ENCODE peak calls at places on chromosomes 13 and 19, in six cellular contexts. E is GM12878; B is CD8-positive, alpha-beta memory T cell; Q is CD4-positive, CD25-positive, alpha-beta regulatory T cell; H is tibial artery; O is cardiac muscle cell. X is an unnamed sample.
A peak's percentile ranks its signal among the peaks of the same experiment; 100 is the strongest.

GRCh38 chr13:51905787-51906186 is 44.0 kb downstream of the CCDC70 start:
- DNase-seq in Q (no peak), B (no peak), O (no peak), E (no peak), H (no peak), X (no peak)

GRCh38 chr13:37187110-37187509 is 81.6 kb upstream of the CSNK1A1L start:
- DNase-seq in Q (no peak), O (peak; percentile 13), E (no peak), H (no peak), B (no peak), X (no peak)

GRCh38 chr13:98349731-98350305 is 172.7 kb upstream of the RNF113B start:
- DNase-seq in H (no peak), O (no peak), Q (no peak), B (no peak), E (no peak), X (no peak)

GRCh38 chr19:36110487-36111199 is at the start of gene OVOL3:
- DNase-seq in E (no peak), O (no peak), H (no peak), B (no peak), Q (no peak), X (no peak)

GRCh38 chr13:52809310-52809769 is 39.1 kb downstream of the PCDH8 start:
- DNase-seq in O (peak; percentile 70), E (peak; percentile 35), Q (no peak), B (no peak), H (no peak), X (no peak)

GRCh38 chr13:30616927-30617314 is 799 bp upstream of the USPL1 start:
- DNase-seq in Q (peak; percentile 35), B (peak; percentile 45), H (peak; percentile 81), O (peak; percentile 93), E (peak; percentile 61), X (peak; percentile 46)

GRCh38 chr19:28500982-28501633 is 711.8 kb downstream of the UQCRFS1 start:
- DNase-seq in O (no peak), E (no peak), H (no peak), Q (no peak), B (no peak), X (no peak)

GRCh38 chr13:24348797-24349515 is 39.6 kb downstream of the C1QTNF9 start:
- DNase-seq in Q (no peak), H (no peak), O (no peak), B (no peak), E (no peak), X (no peak)

GRCh38 chr19:10636304-10636972 is 11.1 kb downstream of the SLC44A2 start:
- DNase-seq in H (no peak), E (no peak), O (no peak), Q (no peak), B (no peak), X (no peak)

GRCh38 chr13:74070065-74070464 is 64.1 kb downstream of the KLF12 start:
- DNase-seq in Q (peak; percentile 6), E (peak; percentile 8), B (peak; percentile 10), O (no peak), H (no peak), X (no peak)

GRCh38 chr13:32259116-32259515 is 56.0 kb downstream of the ZAR1L start:
- DNase-seq in Q (no peak), O (no peak), H (no peak), E (no peak), B (no peak), X (no peak)

DNA sequence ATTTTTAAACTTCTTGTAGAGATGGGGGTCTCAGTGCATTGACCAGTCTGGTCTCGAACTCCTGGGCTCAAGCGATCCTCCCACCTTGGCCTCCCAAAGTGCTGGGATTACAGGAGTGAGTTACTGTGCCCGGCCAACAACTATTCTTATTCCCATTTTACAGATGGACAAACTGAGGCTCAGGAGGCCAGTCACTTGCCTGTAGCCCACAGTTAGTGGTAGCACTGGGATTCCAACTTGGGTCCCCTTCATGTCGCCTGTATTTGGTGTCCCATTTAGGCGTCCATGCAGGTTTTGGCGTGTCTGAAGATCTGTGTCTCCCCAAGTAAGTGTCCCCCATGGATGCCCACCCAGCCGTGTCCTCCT is 791 bp upstream of the AXL start:
- DNase-seq in O (no peak), H (no peak), E (no peak), B (no peak), Q (no peak), X (no peak)
- H3K4me3 ChIP-seq in O (peak overlapping the region; percentile 42), H (peak overlapping the region; percentile 88), E (no peak overlapping the region), B (no peak overlapping the region), Q (no peak overlapping the region), X (peak overlapping the region; percentile 94)

GRCh38 chr19:56837004-56837403 is 3.5 kb downstream of the PEG3 start:
- DNase-seq in B (no peak), Q (no peak), O (no peak), H (no peak), E (no peak), X (no peak)
- H3K9me3 ChIP-seq in B (no peaks in the 10 kb centered on the region), Q (peaks cover 75% of the 10 kb centered on the region), O (no peaks in the 10 kb centered on the region), H (no peaks in the 10 kb centered on the region), E (peaks cover 6% of the 10 kb centered on the region), X (peaks cover 72% of the 10 kb centered on the region)

GRCh38 chr13:110330491-110331001 is 23.5 kb downstream of the COL4A2 start:
- DNase-seq in O (peak; percentile 33), E (no peak), H (no peak), B (no peak), Q (no peak), X (no peak)

GRCh38 chr13:110329798-110330461 is 22.8 kb downstream of the COL4A2 start:
- DNase-seq in B (no peak), O (peak; percentile 49), E (no peak), H (no peak), Q (no peak), X (no peak)

GRCh38 chr13:110327036-110327790 is 20.1 kb downstream of the COL4A2 start:
- DNase-seq in B (no peak), H (no peak), E (no peak), O (no peak), Q (no peak), X (no peak)

GRCh38 chr13:110328509-110328908 is 21.4 kb downstream of the COL4A2 start:
- DNase-seq in O (no peak), Q (no peak), H (no peak), E (no peak), B (no peak), X (no peak)

DNA sequence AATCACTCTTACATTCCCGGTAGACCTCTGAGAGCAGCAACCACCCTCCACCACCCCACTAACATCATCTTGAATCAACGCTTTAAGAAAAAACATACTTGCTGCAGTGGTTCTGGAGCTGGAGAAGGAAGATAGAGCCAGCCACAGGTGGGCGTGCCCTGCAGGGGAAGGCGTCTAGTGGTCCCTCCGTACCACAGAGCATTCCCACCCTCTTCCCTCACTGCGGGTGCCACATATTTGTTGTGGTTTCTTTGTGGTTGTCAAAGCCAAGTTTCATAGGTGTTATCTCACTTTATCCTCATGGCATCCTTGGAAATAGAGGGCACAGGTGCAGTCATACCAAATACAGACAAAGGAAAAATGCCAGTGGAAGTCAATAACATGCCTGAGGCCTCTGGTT is 22.2 kb downstream of the COL4A2 start:
- DNase-seq in Q (no peak), O (no peak), E (no peak), H (no peak), B (no peak), X (no peak)
- H3K4me3 ChIP-seq in Q (no peak overlapping the region), O (no peak overlapping the region), E (no peak overlapping the region), H (peak overlapping the region; percentile 40), B (no peak overlapping the region), X (no peak overlapping the region)

DNA sequence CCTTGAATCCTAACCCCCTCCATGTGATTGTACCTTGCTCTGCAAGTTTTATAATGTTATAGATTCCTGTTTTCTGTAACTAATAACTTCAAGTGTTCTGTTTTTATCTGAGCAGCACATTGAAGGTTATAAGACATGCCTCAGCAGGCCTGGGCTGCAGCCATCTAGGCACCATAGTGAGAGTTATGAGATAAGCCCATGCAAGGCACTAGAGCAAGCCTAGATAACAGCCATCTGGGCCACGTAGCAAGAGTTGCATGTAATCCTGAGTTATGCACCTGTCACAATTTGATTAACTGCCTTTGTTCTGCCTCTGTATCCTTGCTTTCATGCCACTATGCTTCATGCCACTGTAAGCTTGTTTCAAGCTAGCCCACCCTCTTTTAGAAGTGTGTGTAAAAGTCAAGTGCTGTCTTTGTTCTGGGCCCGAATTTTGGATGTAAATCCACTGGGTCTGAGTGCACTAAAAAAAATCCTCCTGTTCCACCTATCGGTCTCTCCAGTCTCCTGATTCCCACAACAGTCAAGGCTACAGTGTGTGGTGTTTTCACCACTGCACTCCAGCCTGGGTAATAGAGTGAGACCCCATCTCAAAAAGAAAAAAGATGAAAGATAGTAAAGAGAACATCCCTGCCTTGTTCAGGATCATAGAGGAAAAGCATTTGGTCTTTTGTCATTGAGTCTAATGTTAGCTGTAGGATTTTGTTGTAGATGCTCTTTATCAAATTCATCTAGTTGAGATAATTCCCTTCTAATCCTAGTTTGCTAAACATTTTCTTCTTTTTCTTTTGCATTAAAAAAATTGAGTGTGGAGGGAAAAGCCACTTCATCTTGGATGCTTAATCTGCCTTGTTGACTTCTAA is 16.1 kb upstream of the KBTBD6 start:
- DNase-seq in Q (no peak), B (no peak), E (no peak), O (no peak), H (no peak), X (no peak)
- H3K9me3 ChIP-seq in Q (peaks cover 57% of the 10 kb centered on the region), B (peaks cover 37% of the 10 kb centered on the region), E (peaks cover 15% of the 10 kb centered on the region), O (peaks cover 3% of the 10 kb centered on the region), H (peaks cover 32% of the 10 kb centered on the region), X (peaks cover 23% of the 10 kb centered on the region)

GRCh38 chr19:40642062-40642706 is 41.0 kb downstream of the LTBP4 start:
- DNase-seq in Q (no peak), H (no peak), B (no peak), E (no peak), O (no peak), X (no peak)

GRCh38 chr19:40641306-40641705 is 40.1 kb downstream of the LTBP4 start:
- DNase-seq in B (no peak), E (no peak), H (no peak), Q (no peak), O (no peak), X (no peak)

GRCh38 chr19:40642757-40643325 is 41.7 kb downstream of the LTBP4 start:
- DNase-seq in E (no peak), Q (no peak), H (no peak), B (no peak), O (no peak), X (no peak)

GRCh38 chr19:40650749-40651305 is 39.6 kb downstream of the NUMBL start:
- DNase-seq in O (peak; percentile 90), H (peak; percentile 85), B (no peak), Q (no peak), E (no peak), X (peak; percentile 36)

DNA sequence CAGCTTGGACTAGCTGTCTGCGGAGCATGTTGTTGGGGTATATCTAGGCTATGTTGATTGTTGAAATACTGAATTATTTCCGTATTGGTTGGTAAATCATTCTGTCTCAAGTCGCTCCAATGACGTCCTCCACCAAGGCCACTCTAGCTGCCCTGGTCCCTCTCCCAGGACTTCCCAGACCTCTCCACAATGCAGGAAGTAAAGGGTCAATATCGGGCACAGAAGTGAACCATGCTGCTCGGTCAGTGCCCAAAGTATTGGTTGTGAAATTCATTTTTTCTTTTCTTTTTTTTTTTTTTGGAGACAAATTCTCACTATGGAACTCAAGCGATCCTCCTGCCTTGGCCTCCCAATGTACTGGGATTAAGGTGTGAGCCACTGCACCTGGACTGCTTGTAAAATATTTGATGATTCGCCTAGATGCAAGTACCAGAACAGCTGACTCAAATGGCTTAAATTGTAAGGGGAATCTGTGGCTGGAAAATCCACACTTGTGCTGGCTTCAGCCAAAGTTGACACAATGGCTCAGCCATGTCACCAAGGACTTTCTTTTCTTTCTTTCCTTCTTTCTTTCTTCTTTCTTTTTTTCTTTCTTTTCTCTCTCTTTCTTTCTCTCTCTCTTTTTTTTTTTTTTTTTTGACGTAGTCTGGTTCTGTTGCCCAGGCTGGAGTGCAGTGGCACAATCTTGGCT is 43.7 kb downstream of the NUMBL start:
- DNase-seq in H (no peak), Q (no peak), E (no peak), O (no peak), B (no peak), X (no peak)
- H3K4me3 ChIP-seq in H (peak overlapping the region; percentile 25), Q (no peak overlapping the region), E (no peak overlapping the region), O (no peak overlapping the region), B (no peak overlapping the region), X (no peak overlapping the region)

X was measured in AG04450.